ENCODE peak calls at places on chromosomes 4 and X, in five cellular contexts. S is GM12865, H is hepatocyte, D is pancreas, I is type B pancreatic cell. C is an unnamed sample.
A peak's percentile ranks its signal among the peaks of the same experiment; 100 is the strongest.

GRCh38 chrX:103051260-103051789 is 12.6 kb downstream of the BEX1 start:
- DNase-seq in H (no peak), S (no peak), I (no peak), D (no peak), C (no peak)

GRCh38 chrX:11899091-11899490 is 141.1 kb downstream of the MSL3 start:
- DNase-seq in D (no peak), H (no peak), I (no peak), S (no peak), C (no peak)

GRCh38 chr4:184146951-184147350 is 70.7 kb downstream of the ENPP6 start:
- DNase-seq in S (no peak), I (no peak), D (no peak), H (no peak), C (no peak)

GRCh38 chrX:31871989-31872388 is 800.1 kb upstream of the FTHL17 start:
- DNase-seq in S (no peak), I (no peak), H (no peak), D (no peak), C (no peak)

GRCh38 chr4:114495471-114495928 is 103.1 kb upstream of the UGT8 start:
- DNase-seq in S (no peak), H (no peak), D (no peak), I (no peak), C (no peak)

GRCh38 chrX:41906515-41907165 is 16.7 kb downstream of the CASK start:
- DNase-seq in D (no peak), S (no peak), H (no peak), I (no peak), C (no peak)

GRCh38 chrX:143296521-143296920 is 220.8 kb downstream of the SPANXN3 start:
- DNase-seq in D (no peak), S (no peak), H (no peak), I (no peak), C (no peak)

GRCh38 chrX:110318664-110318968 is 731 bp upstream of the AMMECR1 start:
- DNase-seq in H (no peak), S (no peak), D (no peak), I (no peak), C (no peak)

GRCh38 chrX:130264573-130264972 is 4.1 kb downstream of the ZNF280C start:
- DNase-seq in I (no peak), S (peak; percentile 19), D (no peak), H (no peak), C (no peak)

GRCh38 chr4:180636696-180637095 is 1606.5 kb upstream of the TENM3 start:
- DNase-seq in H (peak; percentile 14), S (no peak), D (no peak), I (no peak), C (no peak)

GRCh38 chrX:108735087-108735679 is 1.2 kb downstream of the IRS4 start:
- DNase-seq in H (peak; percentile 34), D (peak; percentile 54), I (no peak), S (peak; percentile 13), C (peak; percentile 48)

GRCh38 chr4:118826723-118827444 is 9.0 kb downstream of the SEC24D start:
- DNase-seq in D (no peak), I (no peak), H (no peak), S (peak; percentile 23), C (no peak)

GRCh38 chr4:137367608-137368007 is 164.7 kb downstream of the PCDH18 start:
- DNase-seq in D (no peak), H (no peak), I (no peak), S (no peak), C (no peak)

GRCh38 chr4:151567056-151567455 is 158.1 kb downstream of the FHIP1A start:
- DNase-seq in S (peak; percentile 34), I (no peak), D (no peak), H (no peak), C (no peak)

GRCh38 chr4:143773998-143774898 is 73.8 kb upstream of the FREM3 start:
- DNase-seq in I (no peak), H (peak; percentile 77), D (no peak), S (peak; percentile 78), C (peak; percentile 46)

GRCh38 chr4:172095161-172095560 is 282.0 kb downstream of the GALNTL6 start:
- DNase-seq in S (no peak), I (no peak), D (no peak), H (no peak), C (no peak)

GRCh38 chrX:68196939-68197791 is 236.1 kb downstream of the OPHN1 start:
- DNase-seq in I (no peak), D (no peak), S (peak; percentile 37), H (peak; percentile 79), C (peak; percentile 28)

GRCh38 chr4:14115106-14115505 is 487.6 kb upstream of the BOD1L1 start:
- DNase-seq in H (no peak), S (no peak), I (no peak), D (no peak), C (no peak)

GRCh38 chr4:185817403-185817818 is 5.4 kb upstream of the SORBS2 start:
- DNase-seq in D (peak; percentile 93), S (no peak), H (peak; percentile 58), I (no peak), C (no peak)

GRCh38 chr4:159765402-159765801 is 662.5 kb downstream of the RAPGEF2 start:
- DNase-seq in D (no peak), H (no peak), S (no peak), I (no peak), C (no peak)

GRCh38 chr4:19772581-19772980 is 479.1 kb upstream of the SLIT2 start:
- DNase-seq in D (no peak), I (no peak), H (no peak), S (no peak), C (no peak)

GRCh38 chrX:48589482-48590162 is 7.7 kb upstream of the WDR13 start:
- DNase-seq in S (no peak), H (no peak), I (no peak), D (no peak), C (no peak)

GRCh38 chr4:74446193-74446868 is 1.4 kb downstream of the AREG start:
- DNase-seq in D (no peak), S (no peak), H (no peak), I (no peak), C (no peak)

GRCh38 chr4:7256989-7257810 is 64.9 kb downstream of the SORCS2 start:
- DNase-seq in I (no peak), D (peak; percentile 92), S (no peak), H (no peak), C (no peak)

GRCh38 chrX:9940397-9940796 is 26.8 kb upstream of the CLDN34 start:
- DNase-seq in S (no peak), I (no peak), D (no peak), H (no peak), C (no peak)

GRCh38 chr4:85243857-85244256 is 231.1 kb upstream of the ARHGAP24 start:
- DNase-seq in H (no peak), S (no peak), D (no peak), I (no peak), C (no peak)
- TF ChIP-seq CTCF in H (peak; percentile 2), S (no peak), D (no peak), I (no peak), C (no peak)

GRCh38 chr4:8320386-8320750 is 50.8 kb downstream of the HTRA3 start:
- DNase-seq in I (peak; percentile 47), D (no peak), H (no peak), S (peak; percentile 21), C (no peak)
- TF ChIP-seq CTCF in I (no peak), D (no peak), H (peak; percentile 16), S (peak; percentile 26), C (no peak)

GRCh38 chr4:147787204-147787603 is 55.3 kb downstream of the ARHGAP10 start:
- DNase-seq in I (no peak), S (no peak), D (no peak), H (no peak), C (no peak)
- TF ChIP-seq CTCF in I (no peak), S (no peak), D (no peak), H (no peak), C (no peak)

DNA sequence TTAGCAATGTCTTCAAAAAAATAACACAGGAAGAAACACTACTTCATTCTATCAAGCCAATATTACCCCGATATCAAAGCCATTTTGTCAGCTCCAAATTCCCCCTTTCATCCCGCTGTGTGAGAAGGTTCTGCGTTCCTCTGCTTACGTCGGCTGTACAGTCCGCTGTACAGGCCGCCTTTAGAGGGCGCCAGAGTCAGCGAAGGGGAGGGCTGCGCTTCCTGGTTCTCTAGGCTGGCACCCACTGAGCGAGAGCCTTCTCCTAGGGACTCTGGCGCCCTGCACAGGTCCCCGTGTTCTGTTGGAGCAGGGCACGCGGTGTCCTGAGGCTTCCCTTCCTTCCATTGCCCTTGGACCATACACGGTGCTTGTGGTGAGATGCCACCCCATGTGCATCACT is 25.3 kb upstream of the CT45A1 start:
- DNase-seq in H (no peak), S (no peak), I (no peak), D (no peak), C (no peak)
- TF ChIP-seq CTCF in H (no peak), S (peak; percentile 15), I (peak; percentile 25), D (no peak), C (no peak)

DNA sequence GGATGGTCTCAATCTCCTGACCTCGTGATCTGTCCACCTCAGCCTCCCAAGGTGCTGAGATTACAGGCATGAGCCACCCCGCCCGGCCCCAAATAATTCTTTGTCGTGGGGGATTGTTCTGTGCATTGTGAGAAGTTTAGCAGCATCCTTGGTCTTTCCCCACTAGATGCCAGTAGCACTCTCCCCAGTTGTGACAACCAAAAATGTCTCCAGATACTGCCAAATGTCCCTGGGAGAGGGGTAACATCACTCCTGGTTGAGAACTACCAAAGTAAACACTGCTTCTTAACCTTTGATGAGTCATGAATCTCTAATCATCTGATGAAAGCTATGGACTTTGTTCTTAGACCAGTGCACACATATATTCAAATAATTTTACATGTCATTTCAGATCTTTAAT is 90.7 kb upstream of the BRS3 start:
- DNase-seq in H (no peak), I (no peak), S (no peak), D (no peak), C (no peak)
- TF ChIP-seq CTCF in H (no peak), I (no peak), S (no peak), D (no peak), C (no peak)

DNA sequence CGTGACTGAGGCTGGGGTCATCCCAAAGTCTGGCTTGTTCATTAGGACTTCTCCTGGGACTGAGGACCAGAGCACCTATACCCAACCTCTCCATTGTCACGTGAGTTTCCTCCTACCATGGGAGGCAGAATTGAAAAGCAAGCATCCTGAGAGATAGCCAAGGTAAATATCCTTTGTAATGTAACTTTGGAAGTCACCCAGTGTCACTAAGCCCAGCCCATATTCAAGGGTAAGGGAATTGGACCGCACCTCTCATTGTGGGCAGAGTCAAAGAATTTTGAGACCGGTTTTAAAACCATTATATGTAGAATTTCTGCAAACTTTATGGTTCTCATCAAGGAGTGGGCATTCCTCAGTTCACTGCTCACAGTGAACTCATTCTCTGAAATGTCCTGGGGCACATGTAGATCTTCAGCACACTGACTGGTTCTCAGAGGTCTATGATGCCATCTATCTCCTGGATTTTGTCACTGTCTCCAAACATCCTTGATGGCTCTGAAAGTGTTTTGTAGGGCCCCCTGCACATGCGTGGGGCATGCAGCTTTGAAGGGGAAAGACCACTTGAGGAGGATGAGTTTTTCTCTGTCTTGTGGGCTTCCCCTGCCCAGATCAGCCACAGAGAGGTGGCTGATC is 35.3 kb upstream of the CHRNA9 start:
- DNase-seq in D (no peak), S (no peak), H (no peak), I (no peak), C (no peak)
- TF ChIP-seq CTCF in D (no peak), S (no peak), H (no peak), I (no peak), C (no peak)

C was measured in nephron progenitor cell.